ENCODE peak calls at places on chromosomes 11 and 22, in six cellular contexts. One of them, this sample, is unnamed.

GRCh38 chr22:27406389-27406861 is 395.1 kb downstream of the MN1 start:
- DNase-seq in dorsolateral prefrontal cortex: no peak
- DNase-seq in NCI-H1436: no peak
- DNase-seq in activated naive CD4-positive, alpha-beta T cell: no peak
- DNase-seq in sciatic nerve: no peak
- DNase-seq in HT1080: no peak
- DNase-seq in this sample: no peak

GRCh38 chr22:38270091-38270972 is 2.5 kb downstream of the TMEM184B start:
- DNase-seq in activated naive CD4-positive, alpha-beta T cell: no peak
- DNase-seq in NCI-H1436: no peak
- DNase-seq in dorsolateral prefrontal cortex: no peak
- DNase-seq in HT1080: peak; percentile 35
- DNase-seq in sciatic nerve: no peak
- DNase-seq in this sample: no peak

GRCh38 chr11:76791861-76792260 is 8.7 kb downstream of the TSKU start:
- DNase-seq in NCI-H1436: no peak
- DNase-seq in HT1080: peak; percentile 32
- DNase-seq in dorsolateral prefrontal cortex: no peak
- DNase-seq in sciatic nerve: no peak
- DNase-seq in activated naive CD4-positive, alpha-beta T cell: no peak
- DNase-seq in this sample: no peak

GRCh38 chr11:69692422-69692821 is 11.4 kb downstream of the FGF19 start:
- DNase-seq in NCI-H1436: no peak
- DNase-seq in sciatic nerve: no peak
- DNase-seq in dorsolateral prefrontal cortex: no peak
- DNase-seq in activated naive CD4-positive, alpha-beta T cell: no peak
- DNase-seq in HT1080: no peak
- DNase-seq in this sample: no peak

GRCh38 chr11:32068134-32068533 is 22.7 kb upstream of the RCN1 start:
- DNase-seq in dorsolateral prefrontal cortex: no peak
- DNase-seq in NCI-H1436: no peak
- DNase-seq in sciatic nerve: no peak
- DNase-seq in activated naive CD4-positive, alpha-beta T cell: no peak
- DNase-seq in HT1080: peak; percentile 28
- DNase-seq in this sample: no peak

GRCh38 chr11:64088159-64089026 is 52.7 kb downstream of the FLRT1 start:
- DNase-seq in HT1080: no peak
- DNase-seq in NCI-H1436: peak; percentile 56
- DNase-seq in sciatic nerve: no peak
- DNase-seq in activated naive CD4-positive, alpha-beta T cell: no peak
- DNase-seq in dorsolateral prefrontal cortex: no peak
- DNase-seq in this sample: peak; percentile 38

GRCh38 chr11:44493383-44493782 is 72.1 kb upstream of the CD82 start:
- DNase-seq in HT1080: no peak
- DNase-seq in sciatic nerve: no peak
- DNase-seq in dorsolateral prefrontal cortex: no peak
- DNase-seq in NCI-H1436: no peak
- DNase-seq in activated naive CD4-positive, alpha-beta T cell: no peak
- DNase-seq in this sample: no peak

GRCh38 chr22:47739216-47739615 is 976.8 kb downstream of the TBC1D22A start:
- DNase-seq in dorsolateral prefrontal cortex: no peak
- DNase-seq in NCI-H1436: no peak
- DNase-seq in activated naive CD4-positive, alpha-beta T cell: no peak
- DNase-seq in HT1080: no peak
- DNase-seq in sciatic nerve: no peak
- DNase-seq in this sample: no peak

GRCh38 chr11:65899356-65900124 is 648 bp downstream of the FOSL1 start:
- DNase-seq in dorsolateral prefrontal cortex: no peak
- DNase-seq in NCI-H1436: no peak
- DNase-seq in sciatic nerve: no peak
- DNase-seq in activated naive CD4-positive, alpha-beta T cell: peak; percentile 37
- DNase-seq in HT1080: peak; percentile 95
- DNase-seq in this sample: no peak

GRCh38 chr11:34124885-34125668 is 19.6 kb downstream of the NAT10 start:
- DNase-seq in NCI-H1436: no peak
- DNase-seq in HT1080: no peak
- DNase-seq in activated naive CD4-positive, alpha-beta T cell: no peak
- DNase-seq in sciatic nerve: no peak
- DNase-seq in dorsolateral prefrontal cortex: no peak
- DNase-seq in this sample: no peak

GRCh38 chr11:70419307-70420007 is 21.1 kb downstream of the CTTN start:
- DNase-seq in NCI-H1436: no peak
- DNase-seq in HT1080: no peak
- DNase-seq in sciatic nerve: no peak
- DNase-seq in activated naive CD4-positive, alpha-beta T cell: no peak
- DNase-seq in dorsolateral prefrontal cortex: no peak
- DNase-seq in this sample: no peak

GRCh38 chr22:31929126-31929928 is 15.0 kb upstream of the YWHAH start:
- DNase-seq in dorsolateral prefrontal cortex: peak; percentile 57
- DNase-seq in activated naive CD4-positive, alpha-beta T cell: no peak
- DNase-seq in HT1080: no peak
- DNase-seq in sciatic nerve: no peak
- DNase-seq in NCI-H1436: no peak
- DNase-seq in this sample: no peak

GRCh38 chr11:76579047-76579751 is 91.3 kb downstream of the LRRC32 start:
- DNase-seq in NCI-H1436: no peak
- DNase-seq in activated naive CD4-positive, alpha-beta T cell: no peak
- DNase-seq in sciatic nerve: no peak
- DNase-seq in dorsolateral prefrontal cortex: no peak
- DNase-seq in HT1080: no peak
- DNase-seq in this sample: no peak

GRCh38 chr22:37509026-37509886 is 10.0 kb downstream of the CARD10 start:
- DNase-seq in dorsolateral prefrontal cortex: no peak
- DNase-seq in sciatic nerve: no peak
- DNase-seq in activated naive CD4-positive, alpha-beta T cell: no peak
- DNase-seq in HT1080: no peak
- DNase-seq in NCI-H1436: no peak
- DNase-seq in this sample: no peak

This sample was measured in H1.